ENCODE peak calls at places on chromosomes 11 and 22, in ten cellular contexts. K is OCI-LY7; D is effector memory CD4-positive, alpha-beta T cell; Z is body of pancreas; H is colonic mucosa; O is right cardiac atrium; U is keratinocyte; Q is heart left ventricle; V is fibroblast of lung; I is mesenchymal stem cell. R is an unnamed sample. For H3K4me1, the result is how much of the 10 kb centered on the place peaks cover.

GRCh38 chr11:126163074-126163700 is 48.3 kb downstream of the RPUSD4 start:
- DNase-seq in K (no peak), D (no peak), Z (no peak), H (no peak), O (no peak), U (peak), Q (no peak), V (peak), I (peak), R (no peak)

GRCh38 chr11:125141686-125142535 is 22.6 kb upstream of the PKNOX2 start:
- DNase-seq in K (peak), D (peak), Z (peak), H (no peak), O (peak), U (no peak), Q (peak), V (peak), I (peak), R (peak)

GRCh38 chr11:121722431-121723256 is 269.9 kb upstream of the SORL1-AS1 start:
- DNase-seq in K (no peak), D (no peak), Z (peak), H (peak), O (peak), U (no peak), Q (peak), V (peak), I (peak), R (no peak)

GRCh38 chr11:107408762-107409200 is 48.8 kb downstream of the CWF19L2 start:
- DNase-seq in K (no peak), D (no peak), Z (no peak), H (no peak), O (no peak), U (no peak), Q (no peak), V (no peak), I (no peak), R (no peak)

GRCh38 chr11:94139421-94139820 is 10.8 kb downstream of the PANX1 start:
- DNase-seq in K (no peak), D (no peak), Z (peak), H (no peak), O (peak), U (no peak), Q (no peak), V (no peak), I (no peak), R (no peak)

GRCh38 chr22:24737582-24737981 is 36.9 kb downstream of the PIWIL3 start:
- DNase-seq in K (no peak), D (no peak), Z (no peak), H (no peak), O (no peak), U (no peak), Q (no peak), V (no peak), I (no peak), R (no peak)

GRCh38 chr11:94151311-94151710 is 22.7 kb downstream of the PANX1 start:
- DNase-seq in K (no peak), D (no peak), Z (no peak), H (no peak), O (no peak), U (no peak), Q (no peak), V (no peak), I (peak), R (no peak)

GRCh38 chr11:96154802-96155520 is 188.0 kb downstream of the MAML2 start:
- DNase-seq in K (no peak), D (no peak), Z (no peak), H (no peak), O (peak), U (no peak), Q (no peak), V (peak), I (peak), R (no peak)

GRCh38 chr11:126646701-126647209 is 291.3 kb downstream of the ST3GAL4 start:
- DNase-seq in K (no peak), D (no peak), Z (no peak), H (no peak), O (no peak), U (peak), Q (no peak), V (no peak), I (no peak), R (no peak)

GRCh38 chr22:39396797-39397195 is 2.8 kb upstream of the TAB1 start:
- DNase-seq in K (no peak), D (no peak), Z (no peak), H (no peak), O (no peak), U (no peak), Q (peak), V (no peak), I (no peak), R (no peak)

GRCh38 chr22:33539902-33540751 is 380.1 kb downstream of the LARGE1 start:
- DNase-seq in K (no peak), D (no peak), Z (peak), H (peak), O (peak), U (no peak), Q (peak), V (peak), I (no peak), R (no peak)

GRCh38 chr11:128586689-128587088 is 669 bp downstream of the ETS1 start:
- DNase-seq in K (no peak), D (no peak), Z (no peak), H (no peak), O (no peak), U (no peak), Q (no peak), V (no peak), I (no peak), R (no peak)

GRCh38 chr11:96316869-96317268 is 26.1 kb downstream of the MAML2 start:
- DNase-seq in K (no peak), D (no peak), Z (no peak), H (no peak), O (no peak), U (no peak), Q (no peak), V (no peak), I (no peak), R (no peak)

GRCh38 chr22:35984183-35984710 is 44.4 kb downstream of the RBFOX2 start:
- DNase-seq in K (no peak), D (no peak), Z (no peak), H (no peak), O (no peak), U (no peak), Q (no peak), V (no peak), I (no peak), R (no peak)

GRCh38 chr11:12053606-12054361 is 45.4 kb upstream of the DKK3 start:
- DNase-seq in K (no peak), D (no peak), Z (no peak), H (no peak), O (no peak), U (no peak), Q (no peak), V (peak), I (peak), R (no peak)

GRCh38 chr11:22582011-22582410 is 43.6 kb downstream of the FANCF start:
- DNase-seq in K (no peak), D (no peak), Z (no peak), H (no peak), O (no peak), U (no peak), Q (no peak), V (no peak), I (no peak), R (no peak)

GRCh38 chr22:19114984-19115552 is 7.1 kb downstream of the DGCR2 start:
- DNase-seq in K (no peak), D (no peak), Z (no peak), H (no peak), O (no peak), U (no peak), Q (no peak), V (no peak), I (no peak), R (peak)

GRCh38 chr11:3984896-3985295 is 109.7 kb upstream of the RRM1 start:
- DNase-seq in K (peak), D (no peak), Z (no peak), H (no peak), O (no peak), U (no peak), Q (no peak), V (peak), I (peak), R (no peak)

GRCh38 chr11:76805206-76805913 is 22.2 kb downstream of the TSKU start:
- DNase-seq in K (no peak), D (no peak), Z (no peak), H (peak), O (peak), U (no peak), Q (no peak), V (no peak), I (peak), R (no peak)

GRCh38 chr11:27150098-27150497 is 109.5 kb downstream of the BBOX1 start:
- DNase-seq in K (no peak), D (no peak), Z (no peak), H (no peak), O (no peak), U (no peak), Q (no peak), V (no peak), I (no peak), R (no peak)

GRCh38 chr11:73944085-73944484 is 6.7 kb upstream of the DNAJB13 start:
- DNase-seq in K (no peak), D (no peak), Z (no peak), H (no peak), O (no peak), U (no peak), Q (no peak), V (no peak), I (no peak), R (no peak)

GRCh38 chr22:19505735-19506126 is 18.5 kb downstream of the CLDN5 start:
- DNase-seq in K (no peak), D (no peak), Z (no peak), H (no peak), O (no peak), U (no peak), Q (no peak), V (no peak), I (no peak), R (no peak)

GRCh38 chr11:78299000-78299712 is 110.4 kb downstream of the USP35 start:
- DNase-seq in K (no peak), D (no peak), Z (no peak), H (no peak), O (no peak), U (no peak), Q (no peak), V (no peak), I (no peak), R (no peak)

GRCh38 chr11:66106786-66107599 is 36.9 kb downstream of the PACS1 start:
- DNase-seq in K (no peak), D (no peak), Z (no peak), H (no peak), O (no peak), U (no peak), Q (no peak), V (no peak), I (no peak), R (no peak)

GRCh38 chr11:127332896-127333295 is 332.3 kb upstream of the KIRREL3 start:
- DNase-seq in K (no peak), D (no peak), Z (no peak), H (no peak), O (no peak), U (no peak), Q (no peak), V (no peak), I (no peak), R (no peak)

GRCh38 chr22:44172370-44173108 is 8.2 kb upstream of the PARVG start:
- DNase-seq in K (no peak), D (no peak), Z (peak), H (peak), O (peak), U (no peak), Q (peak), V (no peak), I (no peak), R (peak)

GRCh38 chr22:48566741-48567140 is 1260.9 kb downstream of the BRD1 start:
- DNase-seq in K (no peak), D (no peak), Z (no peak), H (no peak), O (no peak), U (no peak), Q (peak), V (no peak), I (no peak), R (no peak)

GRCh38 chr11:110339456-110339855 is 43.0 kb upstream of the RDX start:
- DNase-seq in K (no peak), D (no peak), Z (no peak), H (no peak), O (no peak), U (no peak), Q (no peak), V (no peak), I (no peak), R (no peak)

GRCh38 chr22:37176464-37177061 is 11.5 kb downstream of the C1QTNF6 start:
- DNase-seq in K (no peak), D (no peak), Z (peak), H (no peak), O (peak), U (no peak), Q (peak), V (peak), I (peak), R (peak)

GRCh38 chr11:131491503-131491902 is 121.1 kb downstream of the NTM start:
- DNase-seq in K (no peak), D (no peak), Z (no peak), H (no peak), O (no peak), U (no peak), Q (no peak), V (peak), I (peak), R (no peak)

GRCh38 chr11:16252373-16252772 is 104.0 kb downstream of the SOX6 start:
- DNase-seq in K (no peak), D (no peak), Z (no peak), H (no peak), O (no peak), U (no peak), Q (no peak), V (peak), I (peak), R (no peak)

GRCh38 chr11:117097567-117098268 is 510 bp downstream of the SIK3 start:
- DNase-seq in K (peak), D (no peak), Z (peak), H (peak), O (peak), U (no peak), Q (peak), V (no peak), I (peak), R (peak)

GRCh38 chr22:27090595-27090994 is 433.2 kb downstream of the MIAT start:
- DNase-seq in K (no peak), D (no peak), Z (no peak), H (no peak), O (no peak), U (no peak), Q (no peak), V (no peak), I (no peak), R (no peak)

GRCh38 chr11:34145847-34146381 is 40.5 kb downstream of the NAT10 start:
- DNase-seq in K (peak), D (no peak), Z (no peak), H (no peak), O (peak), U (no peak), Q (no peak), V (no peak), I (no peak), R (no peak)

GRCh38 chr11:59818572-59818971 is 8.0 kb upstream of the MRPL16 start:
- DNase-seq in K (peak), D (no peak), Z (no peak), H (no peak), O (no peak), U (no peak), Q (no peak), V (no peak), I (no peak), R (no peak)

GRCh38 chr11:59822989-59823566 is 12.5 kb upstream of the MRPL16 start:
- DNase-seq in K (peak), D (no peak), Z (peak), H (peak), O (no peak), U (no peak), Q (no peak), V (peak), I (peak), R (no peak)
- H3K27ac ChIP-seq in K (peak), D (no peak), Z (no peak), H (no peak), O (no peak), U (no peak), Q (no peak), V (no peak), I (no peak), R (no peak)

GRCh38 chr11:92852946-92853345 is 116.5 kb upstream of the MTNR1B start:
- DNase-seq in K (no peak), D (no peak), Z (no peak), H (peak), O (peak), U (peak), Q (no peak), V (no peak), I (no peak), R (peak)

GRCh38 chr11:92852203-92852602 is 117.2 kb upstream of the MTNR1B start:
- DNase-seq in K (no peak), D (no peak), Z (no peak), H (no peak), O (no peak), U (no peak), Q (no peak), V (no peak), I (no peak), R (no peak)

GRCh38 chr11:92854952-92855351 is 114.5 kb upstream of the MTNR1B start:
- DNase-seq in K (no peak), D (no peak), Z (no peak), H (no peak), O (no peak), U (no peak), Q (no peak), V (peak), I (no peak), R (no peak)

GRCh38 chr11:92859290-92859689 is 110.2 kb upstream of the MTNR1B start:
- DNase-seq in K (no peak), D (no peak), Z (no peak), H (no peak), O (no peak), U (no peak), Q (no peak), V (peak), I (no peak), R (no peak)

DNA sequence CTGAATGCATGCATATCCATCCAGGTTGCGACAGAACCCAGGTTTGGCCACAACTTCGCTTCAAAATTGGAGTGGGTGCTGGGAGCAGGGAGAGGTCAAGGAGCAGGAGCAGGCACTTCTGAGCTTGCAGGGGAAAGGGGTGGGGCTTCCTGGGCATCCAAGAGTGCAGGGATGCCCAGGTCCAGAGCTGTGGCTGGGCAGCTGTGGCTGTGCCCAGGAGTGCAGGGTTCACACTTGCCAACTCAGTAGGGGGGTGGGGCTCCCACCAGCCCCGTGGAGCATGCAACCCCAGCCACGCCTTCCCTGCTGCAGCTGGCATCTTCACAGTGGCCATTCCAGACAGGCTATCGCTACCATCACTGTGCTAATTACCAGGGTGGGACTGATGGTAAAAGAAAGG is 115.3 kb upstream of the MTNR1B start:
- DNase-seq in K (no peak), D (no peak), Z (no peak), H (no peak), O (no peak), U (no peak), Q (no peak), V (no peak), I (no peak), R (no peak)
- H3K4me3 ChIP-seq in K (no peak), D (no peak), Z (no peak), H (no peak), O (no peak), U (no peak), Q (no peak), V (no peak), I (no peak), R (no peak)

DNA sequence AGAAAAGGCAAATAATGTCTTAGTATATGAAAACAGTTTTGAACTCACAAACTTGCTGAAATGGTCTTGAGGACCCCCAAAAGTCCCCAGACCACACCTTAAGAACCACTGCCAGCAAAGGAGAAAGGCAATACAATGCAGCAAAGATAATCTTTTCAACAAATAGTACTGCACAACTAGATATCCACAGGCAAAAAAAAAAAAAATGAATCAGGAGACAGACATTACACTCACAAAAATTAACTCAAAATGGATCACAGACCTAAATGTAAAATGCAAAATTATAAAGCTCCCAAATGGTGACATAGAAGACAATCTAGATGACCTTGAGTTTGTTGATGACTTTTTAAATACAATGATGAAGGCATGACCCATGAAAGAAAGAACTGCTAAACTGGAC is 8.3 kb downstream of the PICALM start:
- DNase-seq in K (no peak), D (no peak), Z (no peak), H (no peak), O (no peak), U (no peak), Q (no peak), V (no peak), I (no peak), R (no peak)
- H3K4me1 ChIP-seq in K (under half), D (under half), Z (half or more), H (under half), O (under half), U (under half), Q (under half), V (under half), I (under half), R (under half)

GRCh38 chr11:119726150-119726553 is 2.8 kb downstream of the NECTIN1 start:
- DNase-seq in K (peak), D (no peak), Z (no peak), H (no peak), O (no peak), U (no peak), Q (peak), V (no peak), I (no peak), R (no peak)
- H3K27ac ChIP-seq in K (no peak), D (no peak), Z (no peak), H (no peak), O (no peak), U (peak), Q (no peak), V (no peak), I (no peak), R (no peak)

DNA sequence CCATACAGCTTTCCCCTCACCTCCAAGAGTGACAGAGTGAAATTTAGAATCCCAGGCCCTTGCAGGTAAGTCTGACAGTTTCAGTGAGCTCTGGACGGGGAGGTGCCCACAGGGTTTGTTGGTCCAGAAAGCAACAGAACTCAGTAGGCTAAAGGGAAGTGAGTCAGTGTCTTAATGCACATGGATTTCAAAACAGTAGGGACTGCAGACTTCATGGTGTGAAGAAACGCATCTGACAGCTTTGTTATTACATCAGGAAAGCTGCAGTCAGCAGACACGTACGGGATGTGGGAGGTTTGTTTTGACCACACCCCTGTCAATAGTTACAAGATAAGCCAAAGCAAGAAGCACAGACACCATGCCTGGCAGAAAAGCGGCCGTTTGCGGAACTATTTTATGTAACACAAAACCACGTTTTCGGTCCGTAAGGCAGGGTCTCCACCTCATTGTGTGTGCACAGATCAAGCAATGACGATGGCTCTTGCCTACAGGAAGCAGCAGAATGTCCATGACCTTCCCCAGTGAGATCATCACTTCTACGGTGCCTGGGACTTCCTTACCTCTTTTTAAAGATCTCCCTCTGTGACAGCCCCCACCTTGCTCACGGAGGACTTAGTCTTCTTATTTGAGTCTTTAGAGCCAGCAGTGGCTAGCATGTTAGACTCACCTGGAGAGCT is 58.1 kb upstream of the FTH1 start:
- DNase-seq in K (no peak), D (peak), Z (peak), H (peak), O (peak), U (peak), Q (peak), V (peak), I (peak), R (peak)
- H3K4me3 ChIP-seq in K (no peak), D (peak), Z (no peak), H (no peak), O (no peak), U (peak), Q (peak), V (no peak), I (peak), R (no peak)

DNA sequence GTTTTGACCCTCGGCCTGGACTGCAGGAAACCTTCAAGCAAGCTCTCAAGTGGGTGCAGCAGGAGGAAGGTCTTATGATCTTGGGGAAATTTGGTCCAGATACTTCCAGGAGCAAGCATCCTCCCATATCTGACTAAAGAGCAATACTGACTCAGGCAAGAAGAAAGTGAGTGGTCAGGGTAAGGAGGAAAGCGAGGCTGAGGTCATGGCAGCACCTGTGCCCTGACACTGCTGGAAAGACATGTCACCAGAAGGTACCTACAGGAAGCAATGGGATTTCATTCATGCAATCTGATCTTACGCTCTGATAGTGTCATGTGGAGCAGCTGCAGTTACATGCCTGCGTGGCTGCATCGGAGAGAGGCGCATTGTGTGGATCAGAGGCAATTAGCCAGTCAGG is 6.5 kb upstream of the TOP3B start:
- DNase-seq in K (no peak), D (no peak), Z (no peak), H (no peak), O (no peak), U (no peak), Q (no peak), V (no peak), I (no peak), R (no peak)
- H3K4me1 ChIP-seq in K (under half), D (under half), Z (under half), H (under half), O (under half), U (under half), Q (under half), V (under half), I (under half), R (under half)

GRCh38 chr11:68077617-68078592 is 39.1 kb downstream of the TCIRG1 start:
- DNase-seq in K (no peak), D (no peak), Z (no peak), H (no peak), O (no peak), U (no peak), Q (no peak), V (no peak), I (no peak), R (no peak)
- H3K27ac ChIP-seq in K (no peak), D (no peak), Z (no peak), H (no peak), O (no peak), U (no peak), Q (no peak), V (no peak), I (no peak), R (no peak)

R was measured in Peyer's patch.